ENCODE peak calls at places on chromosome 13, in four cellular contexts. U is ACHN, J is Right ventricle myocardium superior, B is heart right ventricle. W is an unnamed sample.

GRCh38 chr13:37058801-37059135 is 720 bp downstream of the SUPT20H start:
- DNase-seq in B (no peak), J (no peak), U (peak), W (peak)

GRCh38 chr13:104143760-104144406 is 1077.7 kb upstream of the SLC10A2 start:
- DNase-seq in U (no peak), J (no peak), B (no peak), W (no peak)

GRCh38 chr13:97243915-97244820 is 22.0 kb downstream of the MBNL2 start:
- DNase-seq in J (no peak), U (no peak), B (no peak), W (peak)

GRCh38 chr13:27076411-27076810 is 95.2 kb downstream of the USP12 start:
- DNase-seq in J (no peak), U (no peak), B (no peak), W (no peak)

GRCh38 chr13:47480121-47480520 is 521.0 kb downstream of the SUCLA2 start:
- DNase-seq in U (no peak), B (no peak), J (no peak), W (no peak)

GRCh38 chr13:106496072-106496997 is 39.1 kb downstream of the EFNB2 start:
- DNase-seq in B (peak), J (no peak), U (no peak), W (no peak)

GRCh38 chr13:110714798-110715394 is 1.4 kb downstream of the ING1 start:
- DNase-seq in J (peak), U (peak), B (peak), W (no peak)

GRCh38 chr13:102869948-102870676 is 24.3 kb downstream of the ERCC5 start:
- DNase-seq in J (no peak), B (no peak), U (no peak), W (peak)

GRCh38 chr13:42038661-42039456 is 9.6 kb upstream of the DGKH start:
- DNase-seq in B (no peak), U (no peak), J (no peak), W (peak)

W was measured in osteoblast.